ENCODE peak calls at places on chromosomes 5 and 9, in four cellular contexts. W is head of caudate nucleus; R is AG04450; A is activated naive CD4-positive, alpha-beta T cell. B is an unnamed sample.

GRCh38 chr9:132670816-132671371 is 630 bp downstream of the GTF3C4 start:
- DNase-seq in W (no peak), R (no peak), A (peak), B (peak)

GRCh38 chr5:95900383-95900958 is 61.2 kb downstream of the ELL2 start:
- DNase-seq in W (no peak), R (peak), A (no peak), B (peak)

GRCh38 chr5:36209664-36210063 is 32.1 kb downstream of the NADK2 start:
- DNase-seq in W (no peak), R (no peak), A (no peak), B (no peak)

GRCh38 chr5:177446184-177447065 is at the start of gene PRR7:
- DNase-seq in W (peak), R (no peak), A (peak), B (peak)

GRCh38 chr9:111198936-111199335 is 131.1 kb downstream of the OR2K2 start:
- DNase-seq in W (no peak), R (no peak), A (no peak), B (no peak)

GRCh38 chr9:133780962-133781827 is 43.0 kb upstream of the SARDH start:
- DNase-seq in W (no peak), R (no peak), A (no peak), B (no peak)

GRCh38 chr5:103232393-103232999 is 26.1 kb upstream of the MACIR start:
- DNase-seq in W (no peak), R (no peak), A (no peak), B (peak)

GRCh38 chr5:151719228-151719861 is 32.6 kb upstream of the SPARC start:
- DNase-seq in W (peak), R (no peak), A (no peak), B (peak)

GRCh38 chr9:136848393-136849037 is 694 bp upstream of the PHPT1 start:
- DNase-seq in W (no peak), R (no peak), A (no peak), B (peak)

GRCh38 chr5:8906303-8906967 is 639.4 kb downstream of the SEMA5A start:
- DNase-seq in W (no peak), R (peak), A (no peak), B (no peak)

B was measured in testis.